ENCODE peak calls at places on chromosomes 11 and 22, in four cellular contexts. A is sigmoid colon, M is stomach, H is pancreas. F is an unnamed sample.

GRCh38 chr22:38948181-38948940 is 9.0 kb upstream of the APOBEC3A start:
- DNase-seq in A (peak; percentile 32), M (no peak), H (peak; percentile 10), F (no peak)

GRCh38 chr11:44823920-44824704 is 97.3 kb downstream of the TSPAN18 start:
- DNase-seq in A (no peak), M (no peak), H (no peak), F (peak; percentile 48)

GRCh38 chr22:23137905-23138520 is 3.8 kb downstream of the RSPH14 start:
- DNase-seq in A (no peak), M (no peak), H (no peak), F (peak; percentile 30)

GRCh38 chr22:18113680-18114394 is 3.2 kb downstream of the TUBA8 start:
- DNase-seq in A (no peak), M (no peak), H (no peak), F (no peak)

GRCh38 chr11:2585566-2586090 is 114.2 kb downstream of the KCNQ1OT1 start:
- DNase-seq in A (no peak), M (peak; percentile 20), H (no peak), F (peak; percentile 20)

GRCh38 chr11:109853156-109853776 is 239.9 kb upstream of the ZC3H12C start:
- DNase-seq in A (no peak), M (no peak), H (no peak), F (no peak)

GRCh38 chr22:22709719-22710445 is 65.5 kb downstream of the GGTLC2 start:
- DNase-seq in A (no peak), M (no peak), H (peak; percentile 70), F (no peak)

GRCh38 chr22:38973289-38974169 is 8.6 kb upstream of the APOBEC3B start:
- DNase-seq in A (no peak), M (peak; percentile 64), H (no peak), F (no peak)

GRCh38 chr11:99693941-99694492 is 673.3 kb downstream of the CNTN5 start:
- DNase-seq in A (no peak), M (no peak), H (no peak), F (no peak)

GRCh38 chr11:72743321-72744221 is 8.6 kb downstream of the ARAP1 start:
- DNase-seq in A (no peak), M (no peak), H (peak; percentile 14), F (peak; percentile 53)

GRCh38 chr11:114262681-114263509 is 33.3 kb upstream of the NNMT start:
- DNase-seq in A (peak; percentile 84), M (no peak), H (no peak), F (no peak)

GRCh38 chr22:46137218-46137766 is 13.0 kb upstream of the PPARA start:
- DNase-seq in A (no peak), M (no peak), H (peak; percentile 20), F (peak; percentile 59)

GRCh38 chr22:23305321-23305910 is 125.1 kb downstream of the BCR start:
- DNase-seq in A (no peak), M (no peak), H (no peak), F (peak; percentile 66)

GRCh38 chr11:12543596-12544415 is 130.4 kb upstream of the TEAD1 start:
- DNase-seq in A (no peak), M (peak; percentile 55), H (no peak), F (no peak)

GRCh38 chr22:35872451-35872850 is 154.8 kb downstream of the APOL5 start:
- DNase-seq in A (peak; percentile 76), M (no peak), H (no peak), F (peak; percentile 54)

GRCh38 chr11:20256925-20257324 is 96.7 kb upstream of the DBX1 start:
- DNase-seq in A (no peak), M (no peak), H (no peak), F (no peak)

GRCh38 chr22:20783844-20784723 is 10.2 kb downstream of the SERPIND1 start:
- DNase-seq in A (no peak), M (no peak), H (no peak), F (no peak)

GRCh38 chr22:49737101-49737551 is 90.5 kb downstream of the BRD1 start:
- DNase-seq in A (peak; percentile 44), M (peak; percentile 14), H (no peak), F (no peak)

GRCh38 chr22:34946339-34946985 is 119.5 kb upstream of the ISX start:
- DNase-seq in A (no peak), M (no peak), H (no peak), F (no peak)

GRCh38 chr11:46917109-46918086 is 952 bp downstream of the LRP4 start:
- DNase-seq in A (peak; percentile 65), M (no peak), H (no peak), F (no peak)

GRCh38 chr22:37193629-37194191 is 5.7 kb upstream of the C1QTNF6 start:
- DNase-seq in A (peak; percentile 52), M (no peak), H (no peak), F (peak; percentile 42)

GRCh38 chr11:34405079-34405858 is 33.5 kb upstream of the CAT start:
- DNase-seq in A (no peak), M (no peak), H (no peak), F (no peak)

GRCh38 chr11:44823006-44823405 is 96.2 kb downstream of the TSPAN18 start:
- DNase-seq in A (no peak), M (no peak), H (no peak), F (no peak)

GRCh38 chr22:32991353-32992115 is 66.6 kb downstream of the SYN3 start:
- DNase-seq in A (peak; percentile 76), M (no peak), H (no peak), F (peak; percentile 79)

GRCh38 chr22:30089655-30089974 is 9.4 kb downstream of the HORMAD2 start:
- DNase-seq in A (no peak), M (no peak), H (no peak), F (no peak)

GRCh38 chr11:107561688-107562087 is 3.8 kb downstream of the ALKBH8 start:
- DNase-seq in A (no peak), M (no peak), H (no peak), F (no peak)

GRCh38 chr22:19290400-19291217 is 910 bp downstream of the CLTCL1 start:
- DNase-seq in A (no peak), M (no peak), H (no peak), F (peak; percentile 48)

GRCh38 chr11:124612567-124613245 is 1.5 kb downstream of the PANX3 start:
- DNase-seq in A (no peak), M (no peak), H (no peak), F (no peak)

GRCh38 chr11:84685976-84686375 is 941.2 kb downstream of the DLG2 start:
- DNase-seq in A (no peak), M (no peak), H (no peak), F (no peak)

GRCh38 chr22:23816552-23816976 is 22.2 kb downstream of the DERL3 start:
- DNase-seq in A (no peak), M (no peak), H (no peak), F (no peak)

GRCh38 chr11:43381802-43382201 is 23.1 kb downstream of the TTC17 start:
- DNase-seq in A (no peak), M (no peak), H (no peak), F (no peak)

GRCh38 chr22:33117821-33118220 is 59.6 kb upstream of the SYN3 start:
- DNase-seq in A (no peak), M (no peak), H (no peak), F (no peak)

GRCh38 chr11:108662700-108663099 is 2.2 kb upstream of the DDX10 start:
- DNase-seq in A (no peak), M (no peak), H (no peak), F (no peak)

GRCh38 chr11:128757235-128757711 is 63.4 kb downstream of the FLI1 start:
- DNase-seq in A (no peak), M (no peak), H (no peak), F (peak; percentile 60)

GRCh38 chr22:22745225-22746060 is 101.0 kb downstream of the GGTLC2 start:
- DNase-seq in A (no peak), M (peak; percentile 48), H (no peak), F (peak; percentile 61)

GRCh38 chr11:64787526-64788320 is 9.4 kb upstream of the SF1 start:
- DNase-seq in A (peak; percentile 83), M (peak; percentile 78), H (peak; percentile 63), F (peak; percentile 83)

GRCh38 chr11:122633219-122633829 is 22.2 kb upstream of the UBASH3B start:
- DNase-seq in A (peak; percentile 46), M (no peak), H (no peak), F (no peak)

GRCh38 chr11:1127664-1128162 is 30.0 kb upstream of the MUC5AC start:
- DNase-seq in A (peak; percentile 54), M (no peak), H (no peak), F (no peak)

DNA sequence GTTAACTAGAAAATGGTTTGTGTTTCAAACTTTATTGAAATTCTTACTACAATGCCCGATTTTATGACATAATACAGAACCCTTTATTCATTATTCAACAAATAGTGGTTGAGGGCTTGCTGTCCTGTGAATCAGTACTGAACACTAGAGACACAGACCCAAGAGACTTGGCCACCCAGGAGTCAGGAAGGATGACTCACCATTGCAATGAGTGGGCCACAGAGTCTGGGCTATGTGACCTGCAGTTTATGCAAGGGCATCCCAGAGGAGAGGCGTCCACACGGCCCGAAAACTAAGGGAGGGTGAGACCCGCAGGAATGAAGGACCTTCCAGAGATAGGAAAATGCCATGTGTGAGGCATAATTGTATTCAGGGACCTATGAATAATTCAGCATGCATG is 143.8 kb upstream of the DDI1 start:
- DNase-seq in A (no peak), M (no peak), H (no peak), F (no peak)
- H3K4me3 ChIP-seq in A (no peak overlapping the region), M (no peak overlapping the region), H (no peak overlapping the region), F (no peak overlapping the region)

DNA sequence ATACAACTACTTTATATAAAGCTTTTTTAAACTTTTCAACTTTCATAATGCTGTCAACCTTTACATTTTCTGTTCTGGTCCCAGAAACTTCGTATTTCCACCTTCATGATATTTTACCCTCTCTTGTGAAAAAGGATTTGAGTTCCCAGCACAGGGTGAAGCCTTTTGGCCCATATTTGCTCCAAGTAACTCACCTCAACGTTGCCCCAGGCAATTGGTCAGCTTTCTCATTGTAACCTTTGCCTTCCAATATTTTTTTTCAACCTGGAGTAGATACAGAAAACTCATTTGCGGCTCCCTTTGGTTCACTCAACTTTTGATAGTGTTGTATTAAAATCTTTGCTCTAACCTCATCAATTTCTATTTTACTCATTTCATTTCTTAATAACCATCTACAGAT is 21.1 kb upstream of the FAR1 start:
- DNase-seq in A (no peak), M (no peak), H (no peak), F (no peak)
- H3K4me1 ChIP-seq in A (no peaks in the 10 kb centered on the region), M (peaks cover 8% of the 10 kb centered on the region), H (peaks cover 31% of the 10 kb centered on the region), F (no peaks in the 10 kb centered on the region)

DNA sequence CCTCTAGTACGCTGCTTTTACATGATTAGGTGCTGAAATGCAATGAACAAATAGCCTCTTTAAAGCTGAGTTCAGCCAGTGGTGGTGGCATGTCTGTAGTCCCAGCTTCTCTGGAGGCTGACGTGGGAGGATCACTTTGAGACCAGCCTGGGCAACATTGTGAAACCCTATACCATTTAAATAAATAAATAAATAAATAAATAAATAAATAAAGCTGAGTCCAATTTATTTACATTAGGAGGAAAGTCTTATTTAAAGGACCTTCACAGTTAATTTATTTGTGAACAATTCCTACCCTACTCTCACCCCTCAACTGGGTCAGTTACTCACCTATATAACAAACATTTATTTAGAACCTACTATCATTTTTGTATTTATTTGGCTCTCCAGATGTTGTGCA is 4.8 kb upstream of the CHRDL2 start:
- DNase-seq in A (no peak), M (no peak), H (no peak), F (no peak)
- H3K4me3 ChIP-seq in A (no peak overlapping the region), M (no peak overlapping the region), H (no peak overlapping the region), F (no peak overlapping the region)

GRCh38 chr11:8205566-8205965 is 36.7 kb upstream of the RIC3 start:
- DNase-seq in A (no peak), M (peak; percentile 10), H (no peak), F (no peak)
- H3K4me1 ChIP-seq in A (no peaks in the 10 kb centered on the region), M (peaks cover 11% of the 10 kb centered on the region), H (peaks cover 6% of the 10 kb centered on the region), F (peaks cover 5% of the 10 kb centered on the region)

F was measured in right cardiac atrium.